ENCODE peak calls at places on chromosomes 7 and 10, in seven cellular contexts. E is uterus, N is cardiac muscle cell, U is B cell, R is adrenal gland, S is GM13976, A is upper lobe of right lung. Y is an unnamed sample.

GRCh38 chr7:86825264-86825663 is 181.6 kb downstream of the GRM3 start:
- DNase-seq in E (no peak), N (no peak), U (no peak), R (no peak), S (no peak), A (no peak), Y (no peak)

GRCh38 chr10:103114876-103115275 is 78.2 kb downstream of the NT5C2 start:
- DNase-seq in E (no peak), N (no peak), U (no peak), R (no peak), S (no peak), A (no peak), Y (no peak)

GRCh38 chr10:71127019-71127534 is 85.3 kb upstream of the UNC5B start:
- DNase-seq in E (no peak), N (no peak), U (no peak), R (no peak), S (peak), A (no peak), Y (no peak)

GRCh38 chr7:96179863-96180262 is 142.0 kb downstream of the SLC25A13 start:
- DNase-seq in E (no peak), N (peak), U (no peak), R (no peak), S (no peak), A (no peak), Y (no peak)

GRCh38 chr10:133274751-133275682 is 1.7 kb downstream of the ADAM8 start:
- DNase-seq in E (no peak), N (no peak), U (peak), R (no peak), S (peak), A (no peak), Y (no peak)

GRCh38 chr7:129853661-129854268 is 99.0 kb downstream of the UBE2H start:
- DNase-seq in E (no peak), N (peak), U (no peak), R (no peak), S (no peak), A (no peak), Y (no peak)

GRCh38 chr10:373015-373414 is 237.8 kb downstream of the ZMYND11 start:
- DNase-seq in E (no peak), N (peak), U (no peak), R (no peak), S (no peak), A (no peak), Y (no peak)

GRCh38 chr7:5422324-5423271 is 1.0 kb downstream of the TNRC18 start:
- DNase-seq in E (peak), N (peak), U (no peak), R (peak), S (peak), A (peak), Y (peak)

GRCh38 chr7:110891197-110891596 is 199.7 kb upstream of the LRRN3 start:
- DNase-seq in E (no peak), N (no peak), U (no peak), R (no peak), S (no peak), A (no peak), Y (no peak)

GRCh38 chr10:32790483-32790882 is 167.5 kb downstream of the ITGB1 start:
- DNase-seq in E (no peak), N (peak), U (no peak), R (no peak), S (no peak), A (no peak), Y (no peak)

GRCh38 chr7:76286842-76287403 is 15.6 kb upstream of the HSPB1 start:
- DNase-seq in E (no peak), N (no peak), U (no peak), R (no peak), S (no peak), A (no peak), Y (no peak)

GRCh38 chr7:141436676-141437075 is 114.5 kb upstream of the AGK start:
- DNase-seq in E (no peak), N (no peak), U (no peak), R (no peak), S (no peak), A (no peak), Y (no peak)

GRCh38 chr7:156582591-156583123 is 57.9 kb upstream of the RNF32 start:
- DNase-seq in E (no peak), N (no peak), U (no peak), R (no peak), S (no peak), A (no peak), Y (no peak)
- TF ChIP-seq CTCF in E (no peak), N (no peak), U (no peak), R (no peak), S (no peak), A (no peak), Y (no peak)

DNA sequence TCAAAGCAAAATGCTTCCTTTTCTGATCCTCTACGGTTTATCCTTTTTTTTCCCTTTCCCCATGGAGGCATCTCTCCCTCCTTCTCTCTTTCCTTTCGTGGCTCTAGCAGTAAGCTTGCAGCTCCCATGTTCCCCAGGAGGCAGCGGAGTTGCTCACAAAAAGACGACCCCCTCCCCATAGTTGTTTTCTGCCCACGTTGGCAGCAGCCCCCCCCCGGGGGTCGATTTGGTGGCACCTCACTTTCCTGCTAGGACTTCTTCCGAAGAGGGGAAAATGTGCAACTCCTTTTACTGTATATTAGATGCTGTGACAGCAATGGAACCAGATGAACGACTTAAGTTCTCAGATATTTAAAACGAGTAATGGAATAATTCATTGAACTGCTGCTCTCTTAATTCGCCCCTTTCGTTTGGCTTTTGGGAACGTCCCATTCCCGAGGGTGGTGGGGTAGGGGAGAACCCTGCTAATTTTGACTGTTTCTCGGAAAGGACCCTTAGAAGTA is 832 bp downstream of the CAPZA2 start:
- DNase-seq in E (peak), N (peak), U (no peak), R (peak), S (peak), A (peak), Y (peak)
- TF ChIP-seq CTCF in E (no peak), N (no peak), U (no peak), R (no peak), S (no peak), A (no peak), Y (no peak)

DNA sequence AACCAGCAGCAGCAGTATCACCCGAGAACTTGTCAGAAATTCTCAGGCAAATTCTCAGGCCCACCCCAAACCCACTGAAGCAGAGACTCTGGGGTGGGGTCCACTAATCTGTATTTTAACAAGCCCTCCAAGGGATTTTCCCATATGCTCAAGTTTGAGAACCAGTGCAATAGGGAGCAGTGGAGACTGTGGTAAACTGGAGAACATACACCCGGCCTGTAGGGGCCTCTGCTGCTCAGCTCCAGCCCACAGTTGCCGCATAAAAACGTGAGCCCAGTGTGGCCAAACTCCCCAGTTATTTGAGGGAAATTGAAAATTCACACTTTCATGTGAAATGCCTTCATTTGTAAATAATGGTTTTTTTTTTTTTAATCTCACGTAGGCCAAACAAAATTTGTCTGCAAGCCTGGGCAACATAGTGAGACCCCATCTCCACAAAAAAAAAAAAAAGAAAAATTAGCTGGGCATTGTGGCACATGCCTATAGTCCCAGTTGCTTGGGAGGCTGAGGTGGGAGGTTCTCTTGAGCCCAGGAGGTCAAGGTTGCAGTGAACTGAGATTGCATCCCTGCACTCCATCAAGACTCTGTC is 97.6 kb upstream of the ZMIZ1 start:
- DNase-seq in E (no peak), N (no peak), U (no peak), R (no peak), S (no peak), A (no peak), Y (no peak)
- TF ChIP-seq CTCF in E (no peak), N (peak), U (no peak), R (no peak), S (no peak), A (no peak), Y (no peak)

GRCh38 chr7:24381919-24382505 is 98.0 kb downstream of the NPY start:
- DNase-seq in E (no peak), N (peak), U (no peak), R (no peak), S (peak), A (no peak), Y (no peak)
- TF ChIP-seq CTCF in E (no peak), N (peak), U (peak), R (peak), S (peak), A (peak), Y (peak)

GRCh38 chr7:98964596-98964995 is 86.3 kb downstream of the TRRAP start:
- DNase-seq in E (no peak), N (no peak), U (no peak), R (no peak), S (no peak), A (peak), Y (no peak)
- TF ChIP-seq CTCF in E (no peak), N (no peak), U (no peak), R (no peak), S (no peak), A (no peak), Y (no peak)

DNA sequence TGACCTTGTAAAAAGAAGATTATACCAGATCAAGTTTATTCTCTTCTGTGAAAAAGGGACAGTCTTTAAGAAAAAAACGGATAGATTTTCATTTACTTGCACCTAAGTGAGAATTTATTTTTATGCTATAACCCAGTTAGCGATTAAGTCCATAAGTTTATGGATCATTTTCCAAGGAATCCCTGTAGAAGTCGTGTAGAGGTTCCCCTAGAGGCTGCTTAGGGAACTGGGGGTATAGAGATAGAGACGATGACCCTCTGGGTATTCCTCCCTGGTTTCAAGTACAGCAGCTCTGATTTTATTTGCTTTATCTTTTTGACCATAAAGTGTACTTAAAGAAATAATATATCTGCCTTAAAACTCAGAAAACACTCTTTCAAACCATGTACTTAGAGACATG is 648.4 kb upstream of the LRRTM3 start:
- DNase-seq in E (no peak), N (no peak), U (no peak), R (no peak), S (no peak), A (no peak), Y (no peak)
- TF ChIP-seq CTCF in E (no peak), N (no peak), U (no peak), R (no peak), S (no peak), A (no peak), Y (peak)

Y was measured in nephron progenitor cell.